ENCODE peak calls at places on chromosomes 5 and 9, in seven cellular contexts. One of them, this sample, is unnamed.
A peak's percentile ranks its signal among the peaks of the same experiment; 100 is the strongest.

GRCh38 chr5:150789431-150789830 is 10.9 kb downstream of the SMIM3 start:
- DNase-seq in KG1: no peak
- DNase-seq in heart left ventricle: no peak
- DNase-seq in effector CD4-positive, alpha-beta T cell: no peak
- DNase-seq in stimulated activated CD4-positive, alpha-beta T cell treated with anti-CD3 and anti-CD28 coated beads, Interleukin-4, amount 100 ng/mL, for 4 hours: no peak
- DNase-seq in occipital lobe: no peak
- DNase-seq in hippocampal formation: no peak
- DNase-seq in this sample: no peak

GRCh38 chr9:131545003-131545785 is at the start of gene PRRT1B:
- DNase-seq in KG1: no peak
- DNase-seq in heart left ventricle: no peak
- DNase-seq in effector CD4-positive, alpha-beta T cell: no peak
- DNase-seq in stimulated activated CD4-positive, alpha-beta T cell treated with anti-CD3 and anti-CD28 coated beads, Interleukin-4, amount 100 ng/mL, for 4 hours: no peak
- DNase-seq in occipital lobe: no peak
- DNase-seq in hippocampal formation: no peak
- DNase-seq in this sample: no peak

GRCh38 chr5:168282120-168282519 is 9.3 kb upstream of the WWC1 start:
- DNase-seq in KG1: no peak
- DNase-seq in heart left ventricle: no peak
- DNase-seq in effector CD4-positive, alpha-beta T cell: no peak
- DNase-seq in stimulated activated CD4-positive, alpha-beta T cell treated with anti-CD3 and anti-CD28 coated beads, Interleukin-4, amount 100 ng/mL, for 4 hours: no peak
- DNase-seq in occipital lobe: no peak
- DNase-seq in hippocampal formation: no peak
- DNase-seq in this sample: peak; percentile 24

GRCh38 chr9:12859704-12860251 is 85.0 kb downstream of the LURAP1L start:
- DNase-seq in KG1: no peak
- DNase-seq in heart left ventricle: no peak
- DNase-seq in effector CD4-positive, alpha-beta T cell: no peak
- DNase-seq in stimulated activated CD4-positive, alpha-beta T cell treated with anti-CD3 and anti-CD28 coated beads, Interleukin-4, amount 100 ng/mL, for 4 hours: no peak
- DNase-seq in occipital lobe: no peak
- DNase-seq in hippocampal formation: no peak
- DNase-seq in this sample: peak; percentile 61

GRCh38 chr5:79742549-79743136 is 53.0 kb downstream of the CMYA5 start:
- DNase-seq in KG1: no peak
- DNase-seq in heart left ventricle: no peak
- DNase-seq in effector CD4-positive, alpha-beta T cell: no peak
- DNase-seq in stimulated activated CD4-positive, alpha-beta T cell treated with anti-CD3 and anti-CD28 coated beads, Interleukin-4, amount 100 ng/mL, for 4 hours: no peak
- DNase-seq in occipital lobe: no peak
- DNase-seq in hippocampal formation: no peak
- DNase-seq in this sample: no peak

GRCh38 chr5:109225695-109226094 is 184.1 kb downstream of the PJA2 start:
- DNase-seq in KG1: no peak
- DNase-seq in heart left ventricle: no peak
- DNase-seq in effector CD4-positive, alpha-beta T cell: no peak
- DNase-seq in stimulated activated CD4-positive, alpha-beta T cell treated with anti-CD3 and anti-CD28 coated beads, Interleukin-4, amount 100 ng/mL, for 4 hours: no peak
- DNase-seq in occipital lobe: no peak
- DNase-seq in hippocampal formation: no peak
- DNase-seq in this sample: no peak

GRCh38 chr5:177972613-177973012 is 23.4 kb downstream of the PROP1 start:
- DNase-seq in KG1: no peak
- DNase-seq in heart left ventricle: no peak
- DNase-seq in effector CD4-positive, alpha-beta T cell: no peak
- DNase-seq in stimulated activated CD4-positive, alpha-beta T cell treated with anti-CD3 and anti-CD28 coated beads, Interleukin-4, amount 100 ng/mL, for 4 hours: no peak
- DNase-seq in occipital lobe: no peak
- DNase-seq in hippocampal formation: no peak
- DNase-seq in this sample: no peak

GRCh38 chr5:3856036-3856435 is 260.4 kb downstream of the IRX1 start:
- DNase-seq in KG1: no peak
- DNase-seq in heart left ventricle: no peak
- DNase-seq in effector CD4-positive, alpha-beta T cell: no peak
- DNase-seq in stimulated activated CD4-positive, alpha-beta T cell treated with anti-CD3 and anti-CD28 coated beads, Interleukin-4, amount 100 ng/mL, for 4 hours: no peak
- DNase-seq in occipital lobe: no peak
- DNase-seq in hippocampal formation: no peak
- DNase-seq in this sample: no peak

GRCh38 chr5:143128412-143129071 is 274.9 kb downstream of the NR3C1 start:
- DNase-seq in KG1: no peak
- DNase-seq in heart left ventricle: no peak
- DNase-seq in effector CD4-positive, alpha-beta T cell: no peak
- DNase-seq in stimulated activated CD4-positive, alpha-beta T cell treated with anti-CD3 and anti-CD28 coated beads, Interleukin-4, amount 100 ng/mL, for 4 hours: no peak
- DNase-seq in occipital lobe: no peak
- DNase-seq in hippocampal formation: no peak
- DNase-seq in this sample: no peak

GRCh38 chr9:1055156-1055555 is 5.0 kb downstream of the DMRT2 start:
- DNase-seq in KG1: no peak
- DNase-seq in heart left ventricle: no peak
- DNase-seq in effector CD4-positive, alpha-beta T cell: no peak
- DNase-seq in stimulated activated CD4-positive, alpha-beta T cell treated with anti-CD3 and anti-CD28 coated beads, Interleukin-4, amount 100 ng/mL, for 4 hours: no peak
- DNase-seq in occipital lobe: no peak
- DNase-seq in hippocampal formation: no peak
- DNase-seq in this sample: no peak

GRCh38 chr5:84683594-84683993 is 298.9 kb upstream of the EDIL3 start:
- DNase-seq in KG1: no peak
- DNase-seq in heart left ventricle: no peak
- DNase-seq in effector CD4-positive, alpha-beta T cell: no peak
- DNase-seq in stimulated activated CD4-positive, alpha-beta T cell treated with anti-CD3 and anti-CD28 coated beads, Interleukin-4, amount 100 ng/mL, for 4 hours: no peak
- DNase-seq in occipital lobe: no peak
- DNase-seq in hippocampal formation: no peak
- DNase-seq in this sample: no peak

GRCh38 chr5:176734756-176735342 is 75.5 kb upstream of the UNC5A start:
- DNase-seq in KG1: no peak
- DNase-seq in heart left ventricle: peak; percentile 6
- DNase-seq in effector CD4-positive, alpha-beta T cell: no peak
- DNase-seq in stimulated activated CD4-positive, alpha-beta T cell treated with anti-CD3 and anti-CD28 coated beads, Interleukin-4, amount 100 ng/mL, for 4 hours: no peak
- DNase-seq in occipital lobe: no peak
- DNase-seq in hippocampal formation: no peak
- DNase-seq in this sample: no peak

GRCh38 chr9:99595796-99596195 is 225.9 kb upstream of the NR4A3 start:
- DNase-seq in KG1: no peak
- DNase-seq in heart left ventricle: no peak
- DNase-seq in effector CD4-positive, alpha-beta T cell: no peak
- DNase-seq in stimulated activated CD4-positive, alpha-beta T cell treated with anti-CD3 and anti-CD28 coated beads, Interleukin-4, amount 100 ng/mL, for 4 hours: no peak
- DNase-seq in occipital lobe: no peak
- DNase-seq in hippocampal formation: no peak
- DNase-seq in this sample: no peak

GRCh38 chr5:65482727-65483473 is 1.2 kb upstream of the ADAMTS6 start:
- DNase-seq in KG1: peak; percentile 39
- DNase-seq in heart left ventricle: no peak
- DNase-seq in effector CD4-positive, alpha-beta T cell: no peak
- DNase-seq in stimulated activated CD4-positive, alpha-beta T cell treated with anti-CD3 and anti-CD28 coated beads, Interleukin-4, amount 100 ng/mL, for 4 hours: no peak
- DNase-seq in occipital lobe: no peak
- DNase-seq in hippocampal formation: peak; percentile 55
- DNase-seq in this sample: peak; percentile 16

GRCh38 chr5:55520117-55520829 is 14.5 kb downstream of the PLPP1 start:
- DNase-seq in KG1: no peak
- DNase-seq in heart left ventricle: no peak
- DNase-seq in effector CD4-positive, alpha-beta T cell: no peak
- DNase-seq in stimulated activated CD4-positive, alpha-beta T cell treated with anti-CD3 and anti-CD28 coated beads, Interleukin-4, amount 100 ng/mL, for 4 hours: no peak
- DNase-seq in occipital lobe: no peak
- DNase-seq in hippocampal formation: no peak
- DNase-seq in this sample: no peak

GRCh38 chr5:40258205-40258604 is 421.5 kb upstream of the PTGER4 start:
- DNase-seq in KG1: no peak
- DNase-seq in heart left ventricle: no peak
- DNase-seq in effector CD4-positive, alpha-beta T cell: no peak
- DNase-seq in stimulated activated CD4-positive, alpha-beta T cell treated with anti-CD3 and anti-CD28 coated beads, Interleukin-4, amount 100 ng/mL, for 4 hours: no peak
- DNase-seq in occipital lobe: no peak
- DNase-seq in hippocampal formation: no peak
- DNase-seq in this sample: no peak

GRCh38 chr9:111992523-111992922 is 95.9 kb downstream of the UGCG start:
- DNase-seq in KG1: no peak
- DNase-seq in heart left ventricle: no peak
- DNase-seq in effector CD4-positive, alpha-beta T cell: no peak
- DNase-seq in stimulated activated CD4-positive, alpha-beta T cell treated with anti-CD3 and anti-CD28 coated beads, Interleukin-4, amount 100 ng/mL, for 4 hours: peak; percentile 19
- DNase-seq in occipital lobe: no peak
- DNase-seq in hippocampal formation: no peak
- DNase-seq in this sample: no peak

GRCh38 chr9:82784595-82784994 is 278.3 kb downstream of the RASEF start:
- DNase-seq in KG1: no peak
- DNase-seq in heart left ventricle: no peak
- DNase-seq in effector CD4-positive, alpha-beta T cell: no peak
- DNase-seq in stimulated activated CD4-positive, alpha-beta T cell treated with anti-CD3 and anti-CD28 coated beads, Interleukin-4, amount 100 ng/mL, for 4 hours: no peak
- DNase-seq in occipital lobe: no peak
- DNase-seq in hippocampal formation: no peak
- DNase-seq in this sample: no peak

GRCh38 chr9:114117996-114118830 is 19.1 kb upstream of the KIF12 start:
- DNase-seq in KG1: no peak
- DNase-seq in heart left ventricle: no peak
- DNase-seq in effector CD4-positive, alpha-beta T cell: no peak
- DNase-seq in stimulated activated CD4-positive, alpha-beta T cell treated with anti-CD3 and anti-CD28 coated beads, Interleukin-4, amount 100 ng/mL, for 4 hours: no peak
- DNase-seq in occipital lobe: no peak
- DNase-seq in hippocampal formation: peak; percentile 51
- DNase-seq in this sample: no peak

GRCh38 chr5:137636846-137637515 is 98.9 kb downstream of the KLHL3 start:
- DNase-seq in KG1: no peak
- DNase-seq in heart left ventricle: no peak
- DNase-seq in effector CD4-positive, alpha-beta T cell: no peak
- DNase-seq in stimulated activated CD4-positive, alpha-beta T cell treated with anti-CD3 and anti-CD28 coated beads, Interleukin-4, amount 100 ng/mL, for 4 hours: no peak
- DNase-seq in occipital lobe: no peak
- DNase-seq in hippocampal formation: no peak
- DNase-seq in this sample: no peak

GRCh38 chr9:88775559-88775958 is 215.7 kb upstream of the S1PR3 start:
- DNase-seq in KG1: no peak
- DNase-seq in heart left ventricle: no peak
- DNase-seq in effector CD4-positive, alpha-beta T cell: no peak
- DNase-seq in stimulated activated CD4-positive, alpha-beta T cell treated with anti-CD3 and anti-CD28 coated beads, Interleukin-4, amount 100 ng/mL, for 4 hours: no peak
- DNase-seq in occipital lobe: no peak
- DNase-seq in hippocampal formation: no peak
- DNase-seq in this sample: no peak

GRCh38 chr9:106897223-106897622 is 34.3 kb downstream of the ZNF462 start:
- DNase-seq in KG1: no peak
- DNase-seq in heart left ventricle: no peak
- DNase-seq in effector CD4-positive, alpha-beta T cell: no peak
- DNase-seq in stimulated activated CD4-positive, alpha-beta T cell treated with anti-CD3 and anti-CD28 coated beads, Interleukin-4, amount 100 ng/mL, for 4 hours: no peak
- DNase-seq in occipital lobe: no peak
- DNase-seq in hippocampal formation: no peak
- DNase-seq in this sample: no peak

GRCh38 chr5:131634666-131634995 is 398 bp downstream of the RAPGEF6 start:
- DNase-seq in KG1: no peak
- DNase-seq in heart left ventricle: no peak
- DNase-seq in effector CD4-positive, alpha-beta T cell: peak; percentile 58
- DNase-seq in stimulated activated CD4-positive, alpha-beta T cell treated with anti-CD3 and anti-CD28 coated beads, Interleukin-4, amount 100 ng/mL, for 4 hours: peak; percentile 42
- DNase-seq in occipital lobe: peak; percentile 61
- DNase-seq in hippocampal formation: no peak
- DNase-seq in this sample: no peak

GRCh38 chr5:122870219-122870856 is 24.9 kb downstream of the SNX24 start:
- DNase-seq in KG1: no peak
- DNase-seq in heart left ventricle: no peak
- DNase-seq in effector CD4-positive, alpha-beta T cell: no peak
- DNase-seq in stimulated activated CD4-positive, alpha-beta T cell treated with anti-CD3 and anti-CD28 coated beads, Interleukin-4, amount 100 ng/mL, for 4 hours: no peak
- DNase-seq in occipital lobe: no peak
- DNase-seq in hippocampal formation: no peak
- DNase-seq in this sample: no peak

GRCh38 chr5:168177831-168178450 is 113.5 kb upstream of the WWC1 start:
- DNase-seq in KG1: no peak
- DNase-seq in heart left ventricle: peak; percentile 35
- DNase-seq in effector CD4-positive, alpha-beta T cell: no peak
- DNase-seq in stimulated activated CD4-positive, alpha-beta T cell treated with anti-CD3 and anti-CD28 coated beads, Interleukin-4, amount 100 ng/mL, for 4 hours: no peak
- DNase-seq in occipital lobe: no peak
- DNase-seq in hippocampal formation: no peak
- DNase-seq in this sample: no peak

GRCh38 chr5:150441813-150442698 is 7.5 kb downstream of the RPS14 start:
- DNase-seq in KG1: no peak
- DNase-seq in heart left ventricle: no peak
- DNase-seq in effector CD4-positive, alpha-beta T cell: no peak
- DNase-seq in stimulated activated CD4-positive, alpha-beta T cell treated with anti-CD3 and anti-CD28 coated beads, Interleukin-4, amount 100 ng/mL, for 4 hours: no peak
- DNase-seq in occipital lobe: peak; percentile 78
- DNase-seq in hippocampal formation: peak; percentile 43
- DNase-seq in this sample: no peak

GRCh38 chr9:92668746-92669526 is 995 bp downstream of the IPPK start:
- DNase-seq in KG1: no peak
- DNase-seq in heart left ventricle: peak; percentile 54
- DNase-seq in effector CD4-positive, alpha-beta T cell: no peak
- DNase-seq in stimulated activated CD4-positive, alpha-beta T cell treated with anti-CD3 and anti-CD28 coated beads, Interleukin-4, amount 100 ng/mL, for 4 hours: peak; percentile 50
- DNase-seq in occipital lobe: no peak
- DNase-seq in hippocampal formation: no peak
- DNase-seq in this sample: no peak

GRCh38 chr5:72525816-72526215 is 18.6 kb upstream of the ZNF366 start:
- DNase-seq in KG1: peak; percentile 10
- DNase-seq in heart left ventricle: no peak
- DNase-seq in effector CD4-positive, alpha-beta T cell: no peak
- DNase-seq in stimulated activated CD4-positive, alpha-beta T cell treated with anti-CD3 and anti-CD28 coated beads, Interleukin-4, amount 100 ng/mL, for 4 hours: no peak
- DNase-seq in occipital lobe: no peak
- DNase-seq in hippocampal formation: no peak
- DNase-seq in this sample: peak; percentile 65

GRCh38 chr5:143527808-143528207 is 124.3 kb upstream of the NR3C1 start:
- DNase-seq in KG1: no peak
- DNase-seq in heart left ventricle: no peak
- DNase-seq in effector CD4-positive, alpha-beta T cell: no peak
- DNase-seq in stimulated activated CD4-positive, alpha-beta T cell treated with anti-CD3 and anti-CD28 coated beads, Interleukin-4, amount 100 ng/mL, for 4 hours: no peak
- DNase-seq in occipital lobe: no peak
- DNase-seq in hippocampal formation: no peak
- DNase-seq in this sample: no peak

GRCh38 chr5:68303038-68303738 is 87.6 kb downstream of the PIK3R1 start:
- DNase-seq in KG1: no peak
- DNase-seq in heart left ventricle: no peak
- DNase-seq in effector CD4-positive, alpha-beta T cell: no peak
- DNase-seq in stimulated activated CD4-positive, alpha-beta T cell treated with anti-CD3 and anti-CD28 coated beads, Interleukin-4, amount 100 ng/mL, for 4 hours: no peak
- DNase-seq in occipital lobe: no peak
- DNase-seq in hippocampal formation: no peak
- DNase-seq in this sample: no peak

GRCh38 chr5:143057580-143057999 is 287.4 kb downstream of the ARHGAP26 start:
- DNase-seq in KG1: no peak
- DNase-seq in heart left ventricle: no peak
- DNase-seq in effector CD4-positive, alpha-beta T cell: no peak
- DNase-seq in stimulated activated CD4-positive, alpha-beta T cell treated with anti-CD3 and anti-CD28 coated beads, Interleukin-4, amount 100 ng/mL, for 4 hours: no peak
- DNase-seq in occipital lobe: no peak
- DNase-seq in hippocampal formation: peak; percentile 35
- DNase-seq in this sample: no peak

GRCh38 chr5:178069909-178070308 is 43.4 kb upstream of the N4BP3 start:
- DNase-seq in KG1: no peak
- DNase-seq in heart left ventricle: no peak
- DNase-seq in effector CD4-positive, alpha-beta T cell: no peak
- DNase-seq in stimulated activated CD4-positive, alpha-beta T cell treated with anti-CD3 and anti-CD28 coated beads, Interleukin-4, amount 100 ng/mL, for 4 hours: peak; percentile 10
- DNase-seq in occipital lobe: no peak
- DNase-seq in hippocampal formation: no peak
- DNase-seq in this sample: no peak

GRCh38 chr9:124222918-124223720 is 34.6 kb upstream of the NEK6 start:
- DNase-seq in KG1: peak; percentile 78
- DNase-seq in heart left ventricle: peak; percentile 85
- DNase-seq in effector CD4-positive, alpha-beta T cell: no peak
- DNase-seq in stimulated activated CD4-positive, alpha-beta T cell treated with anti-CD3 and anti-CD28 coated beads, Interleukin-4, amount 100 ng/mL, for 4 hours: no peak
- DNase-seq in occipital lobe: peak; percentile 35
- DNase-seq in hippocampal formation: peak; percentile 50
- DNase-seq in this sample: no peak

GRCh38 chr9:81557957-81558791 is 131.2 kb downstream of the TLE1 start:
- DNase-seq in KG1: no peak
- DNase-seq in heart left ventricle: no peak
- DNase-seq in effector CD4-positive, alpha-beta T cell: no peak
- DNase-seq in stimulated activated CD4-positive, alpha-beta T cell treated with anti-CD3 and anti-CD28 coated beads, Interleukin-4, amount 100 ng/mL, for 4 hours: no peak
- DNase-seq in occipital lobe: no peak
- DNase-seq in hippocampal formation: no peak
- DNase-seq in this sample: peak; percentile 94

GRCh38 chr9:114016629-114017423 is 61.3 kb downstream of the AMBP start:
- DNase-seq in KG1: no peak
- DNase-seq in heart left ventricle: peak; percentile 12
- DNase-seq in effector CD4-positive, alpha-beta T cell: no peak
- DNase-seq in stimulated activated CD4-positive, alpha-beta T cell treated with anti-CD3 and anti-CD28 coated beads, Interleukin-4, amount 100 ng/mL, for 4 hours: no peak
- DNase-seq in occipital lobe: no peak
- DNase-seq in hippocampal formation: no peak
- DNase-seq in this sample: no peak

This sample was measured in AG09319.